ENCODE peak calls at places on chromosomes 12 and 14, in five cellular contexts. One of them, this sample, is unnamed.

GRCh38 chr14:41605550-41606248 is 977 bp upstream of the LRFN5 start:
- DNase-seq in T-cell: no peak
- DNase-seq in A549: no peak
- DNase-seq in effector CD4-positive, alpha-beta T cell: no peak
- DNase-seq in EH: no peak
- DNase-seq in this sample: no peak

GRCh38 chr12:116597886-116598285 is 38.7 kb downstream of the MAP1LC3B2 start:
- DNase-seq in T-cell: no peak
- DNase-seq in EH: peak; percentile 49
- DNase-seq in A549: no peak
- DNase-seq in effector CD4-positive, alpha-beta T cell: no peak
- DNase-seq in this sample: no peak

GRCh38 chr12:24600996-24601395 is 347.9 kb downstream of the BCAT1 start:
- DNase-seq in A549: no peak
- DNase-seq in EH: peak; percentile 91
- DNase-seq in T-cell: no peak
- DNase-seq in effector CD4-positive, alpha-beta T cell: no peak
- DNase-seq in this sample: no peak

GRCh38 chr14:82657186-82657675 is 1123.6 kb upstream of the SEL1L start:
- DNase-seq in A549: no peak
- DNase-seq in effector CD4-positive, alpha-beta T cell: no peak
- DNase-seq in EH: no peak
- DNase-seq in T-cell: no peak
- DNase-seq in this sample: no peak

GRCh38 chr12:20528208-20528607 is 159.9 kb downstream of the PDE3A start:
- DNase-seq in EH: no peak
- DNase-seq in T-cell: no peak
- DNase-seq in A549: peak; percentile 44
- DNase-seq in effector CD4-positive, alpha-beta T cell: no peak
- DNase-seq in this sample: no peak

GRCh38 chr12:105083551-105084105 is 630 bp downstream of the ALDH1L2 start:
- DNase-seq in EH: peak; percentile 89
- DNase-seq in A549: peak; percentile 36
- DNase-seq in effector CD4-positive, alpha-beta T cell: no peak
- DNase-seq in T-cell: no peak
- DNase-seq in this sample: no peak

GRCh38 chr12:77054856-77055255 is 10.5 kb downstream of the E2F7 start:
- DNase-seq in EH: no peak
- DNase-seq in T-cell: no peak
- DNase-seq in A549: no peak
- DNase-seq in effector CD4-positive, alpha-beta T cell: no peak
- DNase-seq in this sample: no peak

GRCh38 chr12:63844391-63845341 is at the start of gene SRGAP1:
- DNase-seq in EH: peak; percentile 79
- DNase-seq in A549: no peak
- DNase-seq in effector CD4-positive, alpha-beta T cell: no peak
- DNase-seq in T-cell: no peak
- DNase-seq in this sample: peak; percentile 67

GRCh38 chr12:127108360-127109215 is 1158.4 kb upstream of the TMEM132C start:
- DNase-seq in effector CD4-positive, alpha-beta T cell: peak; percentile 9
- DNase-seq in A549: peak; percentile 73
- DNase-seq in EH: peak; percentile 76
- DNase-seq in T-cell: peak; percentile 19
- DNase-seq in this sample: no peak

GRCh38 chr12:114673169-114673833 is 10.7 kb downstream of the TBX3 start:
- DNase-seq in EH: peak; percentile 96
- DNase-seq in A549: no peak
- DNase-seq in T-cell: no peak
- DNase-seq in effector CD4-positive, alpha-beta T cell: no peak
- DNase-seq in this sample: peak; percentile 51

GRCh38 chr14:46717211-46717610 is 65.6 kb upstream of the RPL10L start:
- DNase-seq in effector CD4-positive, alpha-beta T cell: no peak
- DNase-seq in T-cell: no peak
- DNase-seq in A549: no peak
- DNase-seq in EH: no peak
- DNase-seq in this sample: no peak

This sample was measured in RWPE2.